ENCODE peak calls at places on chromosomes 11 and 22, in nine cellular contexts. D, V, J, K, Z, T, F, W and E are unnamed samples.
A peak's percentile ranks its signal among the peaks of the same experiment; 100 is the strongest.

GRCh38 chr22:29782061-29782845 is 15.1 kb downstream of the UQCR10 start:
- DNase-seq in D (peak; percentile 72), V (no peak), J (peak; percentile 74), K (no peak), Z (no peak), T (peak; percentile 42), F (no peak), W (peak; percentile 57), E (no peak)

GRCh38 chr11:117443269-117444186 is 115.9 kb downstream of the CEP164 start:
- DNase-seq in D (peak; percentile 56), V (no peak), J (peak; percentile 50), K (no peak), Z (peak; percentile 25), T (peak; percentile 82), F (no peak), W (peak; percentile 67), E (no peak)

GRCh38 chr11:120378474-120378873 is 42.3 kb downstream of the ARHGEF12 start:
- DNase-seq in D (no peak), V (no peak), J (no peak), K (no peak), Z (no peak), T (no peak), F (no peak), W (no peak), E (no peak)

GRCh38 chr11:66337103-66337899 is 1.1 kb upstream of the RIN1 start:
- DNase-seq in D (no peak), V (no peak), J (no peak), K (no peak), Z (no peak), T (no peak), F (no peak), W (peak; percentile 15), E (no peak)

GRCh38 chr11:33334627-33335026 is 77.4 kb downstream of the HIPK3 start:
- DNase-seq in D (no peak), V (no peak), J (no peak), K (no peak), Z (no peak), T (no peak), F (no peak), W (no peak), E (no peak)

GRCh38 chr22:37485006-37485713 is 1.0 kb downstream of the MFNG start:
- DNase-seq in D (no peak), V (no peak), J (no peak), K (peak; percentile 61), Z (no peak), T (no peak), F (peak; percentile 24), W (no peak), E (peak; percentile 81)

GRCh38 chr22:41237707-41238569 is 2.8 kb downstream of the CHADL start:
- DNase-seq in D (peak; percentile 76), V (no peak), J (peak; percentile 74), K (peak; percentile 76), Z (no peak), T (peak; percentile 87), F (peak; percentile 66), W (peak; percentile 71), E (peak; percentile 84)

GRCh38 chr11:130170345-130170744 is 10.8 kb downstream of the ST14 start:
- DNase-seq in D (no peak), V (no peak), J (no peak), K (no peak), Z (no peak), T (no peak), F (no peak), W (no peak), E (no peak)

GRCh38 chr11:83157755-83158473 is 983 bp downstream of the PCF11 start:
- DNase-seq in D (peak; percentile 33), V (no peak), J (peak; percentile 63), K (peak; percentile 66), Z (peak; percentile 61), T (peak; percentile 75), F (peak; percentile 38), W (peak; percentile 59), E (peak; percentile 62)

GRCh38 chr11:74783241-74783871 is 34.7 kb downstream of the RNF169 start:
- DNase-seq in D (no peak), V (no peak), J (no peak), K (peak; percentile 29), Z (peak; percentile 18), T (no peak), F (no peak), W (no peak), E (no peak)

GRCh38 chr11:125245299-125245698 is 80.7 kb downstream of the PKNOX2 start:
- DNase-seq in D (no peak), V (no peak), J (no peak), K (no peak), Z (no peak), T (no peak), F (no peak), W (peak; percentile 47), E (no peak)

GRCh38 chr11:66313321-66314185 is 3.3 kb downstream of the CD248 start:
- DNase-seq in D (peak; percentile 41), V (no peak), J (no peak), K (no peak), Z (no peak), T (peak; percentile 86), F (no peak), W (peak; percentile 58), E (no peak)

GRCh38 chr11:118380571-118380970 is 20.8 kb upstream of the ATP5MG start:
- DNase-seq in D (no peak), V (no peak), J (no peak), K (no peak), Z (no peak), T (no peak), F (no peak), W (no peak), E (no peak)

DNA sequence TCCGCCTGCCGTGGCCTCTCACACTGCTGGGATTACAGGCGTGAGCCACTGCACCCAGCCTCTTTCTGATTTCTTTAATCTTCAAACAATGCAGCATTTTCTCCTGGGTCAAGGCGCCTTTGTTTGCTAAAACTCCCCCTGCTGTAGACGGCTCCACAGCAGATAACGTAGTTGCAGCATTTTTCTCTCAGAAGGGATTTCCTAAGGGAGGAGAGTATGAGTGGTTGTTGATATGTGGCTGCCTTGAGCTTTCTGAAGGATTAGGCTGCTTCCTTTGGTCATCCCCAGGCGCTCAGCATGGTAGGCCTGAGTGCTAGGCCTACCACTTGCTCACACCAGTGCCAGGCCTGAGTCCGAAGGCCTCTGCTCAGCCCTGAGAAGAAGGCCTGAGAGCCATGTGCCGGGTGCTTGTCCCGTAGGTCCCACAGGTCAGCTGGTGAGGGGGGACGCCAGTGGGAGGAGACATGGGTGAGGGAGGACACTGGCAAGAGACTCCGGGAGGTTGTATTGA is 18.1 kb downstream of the SMARCB1 start:
- DNase-seq in D (no peak), V (no peak), J (no peak), K (no peak), Z (no peak), T (peak; percentile 50), F (no peak), W (no peak), E (no peak)
- H3K27ac ChIP-seq in D (peak overlapping the region; percentile 23), V (no peak overlapping the region), J (no peak overlapping the region), K (no peak overlapping the region), Z (no peak overlapping the region), T (peak overlapping the region; percentile 66), F (no peak overlapping the region), W (peak overlapping the region; percentile 1), E (no peak overlapping the region)

GRCh38 chr11:108574675-108575074 is 18.9 kb downstream of the EXPH5 start:
- DNase-seq in D (no peak), V (no peak), J (no peak), K (no peak), Z (no peak), T (no peak), F (no peak), W (no peak), E (no peak)
- H3K9me3 ChIP-seq in D (no peaks in the 10 kb centered on the region), V (no peaks in the 10 kb centered on the region), J (no peaks in the 10 kb centered on the region), K (peaks cover 4% of the 10 kb centered on the region), Z (peaks cover 3% of the 10 kb centered on the region), T (no peaks in the 10 kb centered on the region), F (peaks cover 3% of the 10 kb centered on the region), W (no peaks in the 10 kb centered on the region), E (no peaks in the 10 kb centered on the region)

GRCh38 chr11:68181719-68182451 is 31.2 kb downstream of the KMT5B start:
- DNase-seq in D (no peak), V (peak; percentile 45), J (no peak), K (no peak), Z (no peak), T (no peak), F (no peak), W (no peak), E (no peak)
- H3K27ac ChIP-seq in D (no peak overlapping the region), V (peak overlapping the region; percentile 81), J (no peak overlapping the region), K (no peak overlapping the region), Z (no peak overlapping the region), T (no peak overlapping the region), F (no peak overlapping the region), W (no peak overlapping the region), E (no peak overlapping the region)

DNA sequence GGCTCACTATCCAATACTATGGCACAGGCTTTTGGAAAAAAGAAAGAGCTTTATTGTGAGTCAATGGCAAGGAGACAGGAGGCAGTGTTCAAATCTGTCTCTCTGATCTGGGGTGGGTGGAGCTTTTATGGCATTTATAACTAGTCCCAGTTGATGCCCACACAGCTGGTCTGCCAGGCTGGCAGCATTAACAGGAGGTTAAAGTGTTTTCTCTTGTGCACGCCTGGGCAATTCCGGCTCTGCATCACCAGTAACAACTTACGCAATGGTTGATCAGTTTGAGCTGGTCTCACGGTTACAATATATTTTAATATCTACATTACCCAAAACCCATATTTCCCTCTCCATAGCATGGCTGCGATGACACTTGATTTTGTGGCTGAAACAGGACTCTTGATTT is 15.1 kb upstream of the SMIM38 start:
- DNase-seq in D (no peak), V (no peak), J (no peak), K (no peak), Z (no peak), T (no peak), F (no peak), W (no peak), E (no peak)
- H3K9me3 ChIP-seq in D (peaks cover 6% of the 10 kb centered on the region), V (peaks cover 4% of the 10 kb centered on the region), J (no peaks in the 10 kb centered on the region), K (no peaks in the 10 kb centered on the region), Z (peaks cover 17% of the 10 kb centered on the region), T (no peaks in the 10 kb centered on the region), F (no peaks in the 10 kb centered on the region), W (no peaks in the 10 kb centered on the region), E (no peaks in the 10 kb centered on the region)

DNA sequence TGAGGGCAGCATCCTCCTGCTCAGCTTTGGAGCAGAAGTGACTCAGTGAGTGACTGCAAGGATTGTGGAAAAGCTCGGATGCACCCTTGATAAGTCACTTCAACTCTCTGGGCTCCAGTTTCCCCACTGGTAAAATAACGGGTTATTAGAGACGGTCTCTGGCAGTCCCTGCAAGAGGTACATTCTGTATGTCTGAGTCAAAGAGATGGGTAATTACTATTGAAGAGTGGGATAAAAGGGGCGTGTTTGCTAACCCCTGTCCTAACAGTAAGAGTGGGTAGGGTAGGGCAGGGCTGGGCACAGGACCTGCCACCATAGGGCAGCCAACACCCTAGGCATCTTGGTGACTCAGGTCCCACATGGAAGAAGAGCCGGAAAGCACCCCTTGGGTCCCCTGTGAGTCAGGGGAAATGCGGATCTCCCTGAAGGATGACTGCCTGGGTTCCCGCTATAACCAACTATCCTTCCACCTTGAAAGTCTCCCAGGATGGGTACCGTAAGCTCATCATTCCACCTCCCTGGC is 7.3 kb upstream of the AHNAK start:
- DNase-seq in D (no peak), V (peak; percentile 51), J (no peak), K (no peak), Z (peak; percentile 78), T (no peak), F (no peak), W (no peak), E (no peak)
- H3K27ac ChIP-seq in D (peak overlapping the region; percentile 94), V (peak overlapping the region; percentile 97), J (peak overlapping the region; percentile 92), K (peak overlapping the region; percentile 92), Z (peak overlapping the region; percentile 90), T (peak overlapping the region; percentile 99), F (peak overlapping the region; percentile 99), W (peak overlapping the region; percentile 100), E (peak overlapping the region; percentile 95)